ENCODE peak calls at places on chromosome 12, in ten cellular contexts. S, T, Y, Q, H, M, N, W, X and K are unnamed samples.

GRCh38 chr12:39912211-39912980 is 193.5 kb downstream of the SLC2A13 start:
- DNase-seq in S (peak), T (no peak), Y (no peak), Q (no peak), H (no peak), M (no peak), N (no peak), W (no peak), X (peak), K (no peak)

GRCh38 chr12:46965880-46966279 is 113.5 kb upstream of the PCED1B start:
- DNase-seq in S (no peak), T (no peak), Y (no peak), Q (no peak), H (no peak), M (no peak), N (no peak), W (no peak), X (peak), K (no peak)

GRCh38 chr12:50725011-50725899 is 38.6 kb upstream of the ATF1 start:
- DNase-seq in S (no peak), T (no peak), Y (no peak), Q (no peak), H (no peak), M (no peak), N (peak), W (peak), X (no peak), K (no peak)

GRCh38 chr12:53070901-53071492 is 8.2 kb downstream of the SPRYD3 start:
- DNase-seq in S (no peak), T (no peak), Y (no peak), Q (no peak), H (no peak), M (no peak), N (peak), W (peak), X (no peak), K (no peak)

GRCh38 chr12:99059824-99060526 is 414.9 kb downstream of the APAF1 start:
- DNase-seq in S (no peak), T (peak), Y (no peak), Q (no peak), H (no peak), M (no peak), N (peak), W (peak), X (no peak), K (no peak)

GRCh38 chr12:128078311-128078851 is 188.6 kb upstream of the TMEM132C start:
- DNase-seq in S (no peak), T (no peak), Y (peak), Q (no peak), H (no peak), M (no peak), N (no peak), W (peak), X (no peak), K (no peak)

GRCh38 chr12:53133722-53134121 is 30.4 kb downstream of the SOAT2 start:
- DNase-seq in S (no peak), T (no peak), Y (no peak), Q (no peak), H (no peak), M (no peak), N (no peak), W (no peak), X (no peak), K (no peak)

GRCh38 chr12:29734299-29734698 is 49.4 kb downstream of the TMTC1 start:
- DNase-seq in S (no peak), T (no peak), Y (no peak), Q (no peak), H (no peak), M (no peak), N (no peak), W (no peak), X (no peak), K (no peak)

GRCh38 chr12:12608557-12608957 is 3.1 kb upstream of the CREBL2 start:
- DNase-seq in S (no peak), T (no peak), Y (peak), Q (no peak), H (no peak), M (no peak), N (peak), W (peak), X (no peak), K (no peak)

GRCh38 chr12:98416845-98417244 is 98.5 kb upstream of the TMPO start:
- DNase-seq in S (no peak), T (no peak), Y (peak), Q (no peak), H (no peak), M (no peak), N (peak), W (peak), X (no peak), K (no peak)